ENCODE peak calls at places on chromosomes 3 and 15, in six cellular contexts. One of them, this sample, is unnamed.

GRCh38 chr3:72116226-72116625 is 331.3 kb upstream of the PROK2 start:
- DNase-seq in NCI-H1436: no peak
- DNase-seq in anterior cingulate cortex: no peak
- DNase-seq in NCI-H1105: no peak
- DNase-seq in GM20000: no peak
- DNase-seq in EH: no peak
- DNase-seq in this sample: no peak

GRCh38 chr3:39531066-39531465 is 63.6 kb downstream of the MOBP start:
- DNase-seq in EH: no peak
- DNase-seq in NCI-H1105: no peak
- DNase-seq in NCI-H1436: no peak
- DNase-seq in GM20000: no peak
- DNase-seq in anterior cingulate cortex: no peak
- DNase-seq in this sample: no peak

GRCh38 chr3:136753112-136753939 is 1.1 kb upstream of the STAG1 start:
- DNase-seq in NCI-H1436: no peak
- DNase-seq in NCI-H1105: peak; percentile 60
- DNase-seq in GM20000: no peak
- DNase-seq in EH: peak; percentile 25
- DNase-seq in anterior cingulate cortex: no peak
- DNase-seq in this sample: no peak

GRCh38 chr3:37905987-37906674 is 44.5 kb downstream of the CTDSPL start:
- DNase-seq in EH: peak; percentile 86
- DNase-seq in GM20000: no peak
- DNase-seq in NCI-H1436: no peak
- DNase-seq in NCI-H1105: no peak
- DNase-seq in anterior cingulate cortex: no peak
- DNase-seq in this sample: peak; percentile 68

GRCh38 chr3:186909078-186909853 is 21.1 kb upstream of the ST6GAL1 start:
- DNase-seq in NCI-H1105: no peak
- DNase-seq in GM20000: no peak
- DNase-seq in NCI-H1436: no peak
- DNase-seq in anterior cingulate cortex: no peak
- DNase-seq in EH: no peak
- DNase-seq in this sample: no peak

GRCh38 chr15:90412356-90413194 is 24.5 kb downstream of the IQGAP1 start:
- DNase-seq in NCI-H1436: no peak
- DNase-seq in EH: peak; percentile 88
- DNase-seq in GM20000: peak; percentile 42
- DNase-seq in NCI-H1105: peak; percentile 1
- DNase-seq in anterior cingulate cortex: no peak
- DNase-seq in this sample: peak; percentile 89

GRCh38 chr15:80439140-80439539 is 35.0 kb downstream of the ARNT2 start:
- DNase-seq in anterior cingulate cortex: no peak
- DNase-seq in NCI-H1436: no peak
- DNase-seq in NCI-H1105: no peak
- DNase-seq in EH: no peak
- DNase-seq in GM20000: no peak
- DNase-seq in this sample: no peak

GRCh38 chr3:46025139-46025538 is 2.1 kb downstream of the XCR1 start:
- DNase-seq in EH: no peak
- DNase-seq in NCI-H1105: no peak
- DNase-seq in anterior cingulate cortex: no peak
- DNase-seq in GM20000: no peak
- DNase-seq in NCI-H1436: no peak
- DNase-seq in this sample: no peak

GRCh38 chr15:42593143-42593542 is 17.7 kb downstream of the STARD9 start:
- DNase-seq in anterior cingulate cortex: no peak
- DNase-seq in GM20000: no peak
- DNase-seq in EH: peak; percentile 17
- DNase-seq in NCI-H1436: no peak
- DNase-seq in NCI-H1105: no peak
- DNase-seq in this sample: no peak

GRCh38 chr15:100911086-100911485 is 8.1 kb upstream of the LRRK1 start:
- DNase-seq in GM20000: no peak
- DNase-seq in EH: no peak
- DNase-seq in anterior cingulate cortex: no peak
- DNase-seq in NCI-H1105: no peak
- DNase-seq in NCI-H1436: no peak
- DNase-seq in this sample: no peak

GRCh38 chr15:80367094-80367493 is 37.1 kb upstream of the ARNT2 start:
- DNase-seq in GM20000: no peak
- DNase-seq in EH: peak; percentile 36
- DNase-seq in anterior cingulate cortex: no peak
- DNase-seq in NCI-H1105: no peak
- DNase-seq in NCI-H1436: no peak
- DNase-seq in this sample: no peak

GRCh38 chr15:64975390-64975789 is 14.3 kb downstream of the SPG21 start:
- DNase-seq in GM20000: no peak
- DNase-seq in EH: peak; percentile 58
- DNase-seq in anterior cingulate cortex: no peak
- DNase-seq in NCI-H1105: no peak
- DNase-seq in NCI-H1436: no peak
- DNase-seq in this sample: peak; percentile 25

GRCh38 chr3:159499031-159499793 is 489.4 kb upstream of the IL12A start:
- DNase-seq in NCI-H1436: no peak
- DNase-seq in NCI-H1105: no peak
- DNase-seq in EH: peak; percentile 72
- DNase-seq in GM20000: no peak
- DNase-seq in anterior cingulate cortex: no peak
- DNase-seq in this sample: peak; percentile 48

GRCh38 chr3:8555705-8556314 is 54.2 kb downstream of the LMCD1 start:
- DNase-seq in anterior cingulate cortex: no peak
- DNase-seq in NCI-H1436: no peak
- DNase-seq in NCI-H1105: no peak
- DNase-seq in GM20000: no peak
- DNase-seq in EH: no peak
- DNase-seq in this sample: no peak

GRCh38 chr3:74447221-74447620 is 167.2 kb downstream of the CNTN3 start:
- DNase-seq in NCI-H1436: no peak
- DNase-seq in NCI-H1105: no peak
- DNase-seq in anterior cingulate cortex: no peak
- DNase-seq in GM20000: no peak
- DNase-seq in EH: no peak
- DNase-seq in this sample: no peak

GRCh38 chr15:49037546-49037940 is 8.7 kb downstream of the SECISBP2L start:
- DNase-seq in NCI-H1105: no peak
- DNase-seq in EH: peak; percentile 33
- DNase-seq in GM20000: no peak
- DNase-seq in NCI-H1436: no peak
- DNase-seq in anterior cingulate cortex: no peak
- DNase-seq in this sample: no peak

GRCh38 chr3:12536423-12536822 is 8.9 kb downstream of the MKRN2OS start:
- DNase-seq in GM20000: no peak
- DNase-seq in NCI-H1436: no peak
- DNase-seq in NCI-H1105: no peak
- DNase-seq in anterior cingulate cortex: no peak
- DNase-seq in EH: peak; percentile 5
- DNase-seq in this sample: no peak

GRCh38 chr3:71926242-71926560 is 141.3 kb upstream of the PROK2 start:
- DNase-seq in NCI-H1105: peak; percentile 50
- DNase-seq in NCI-H1436: peak; percentile 59
- DNase-seq in GM20000: peak; percentile 57
- DNase-seq in anterior cingulate cortex: no peak
- DNase-seq in EH: no peak
- DNase-seq in this sample: no peak

GRCh38 chr3:152399374-152399773 is 130.6 kb downstream of the MBNL1 start:
- DNase-seq in anterior cingulate cortex: no peak
- DNase-seq in EH: peak; percentile 76
- DNase-seq in NCI-H1436: no peak
- DNase-seq in GM20000: no peak
- DNase-seq in NCI-H1105: no peak
- DNase-seq in this sample: peak; percentile 65

GRCh38 chr15:94857466-94857865 is 626.1 kb downstream of the MCTP2 start:
- DNase-seq in NCI-H1105: no peak
- DNase-seq in GM20000: no peak
- DNase-seq in anterior cingulate cortex: no peak
- DNase-seq in EH: no peak
- DNase-seq in NCI-H1436: no peak
- DNase-seq in this sample: no peak